ENCODE peak calls at places on chromosomes 4 and X, in seven cellular contexts. Z is activated CD4-positive, alpha-beta T cell treated with anti-CD3 and anti-CD28 coated beads, Interleukin-2, amount 50 U/mL, for 48 hours; D is stimulated activated CD8-positive, alpha-beta memory T cell treated with anti-CD3 and anti-CD28 coated beads, Interleukin-12 subunit alpha, Interleukin-12 subunit beta, amount 100 ng/mL, for 1 hour; S is NCI-H1105 treated with DMSO at 0.1 percent for 48 hours; E is stimulated activated CD4-positive, alpha-beta T cell treated with anti-CD3 and anti-CD28 coated beads, Interleukin-1b, Interleukin-23, amount 100 ng/mL, for 4 hours; Y is astrocyte of the spinal cord; R is OCI-LY7. P is an unnamed sample.

GRCh38 chr4:88846232-88846790 is 148.7 kb upstream of the NAP1L5 start:
- DNase-seq in Z (no peak), D (no peak), S (no peak), E (no peak), Y (no peak), R (no peak), P (no peak)

GRCh38 chrX:45758738-45759397 is 558.2 kb upstream of the DIPK2B start:
- DNase-seq in Z (no peak), D (no peak), S (no peak), E (no peak), Y (peak), R (no peak), P (peak)

GRCh38 chr4:121370729-121371325 is 10.0 kb downstream of the QRFPR start:
- DNase-seq in Z (peak), D (peak), S (peak), E (peak), Y (peak), R (peak), P (peak)

GRCh38 chr4:85092536-85092935 is 126.0 kb upstream of the WDFY3 start:
- DNase-seq in Z (no peak), D (no peak), S (peak), E (no peak), Y (no peak), R (no peak), P (no peak)

GRCh38 chrX:150529587-150529986 is 38.8 kb upstream of the MTM1 start:
- DNase-seq in Z (no peak), D (no peak), S (no peak), E (no peak), Y (no peak), R (no peak), P (no peak)

GRCh38 chr4:141851246-141851891 is 215.0 kb downstream of the IL15 start:
- DNase-seq in Z (no peak), D (no peak), S (no peak), E (no peak), Y (peak), R (no peak), P (no peak)

GRCh38 chrX:53281321-53281822 is at the start of gene IQSEC2:
- DNase-seq in Z (no peak), D (no peak), S (peak), E (no peak), Y (peak), R (no peak), P (no peak)

GRCh38 chr4:77921701-77922100 is 59.1 kb downstream of the MRPL1 start:
- DNase-seq in Z (no peak), D (no peak), S (no peak), E (no peak), Y (peak), R (no peak), P (no peak)

GRCh38 chr4:153151535-153152452 is 52.4 kb upstream of the TRIM2 start:
- DNase-seq in Z (peak), D (no peak), S (peak), E (peak), Y (peak), R (no peak), P (no peak)

GRCh38 chr4:139171878-139172691 is 4.9 kb downstream of the ELF2 start:
- DNase-seq in Z (no peak), D (no peak), S (no peak), E (no peak), Y (peak), R (no peak), P (no peak)

GRCh38 chr4:144710526-144710912 is 64.6 kb downstream of the HHIP start:
- DNase-seq in Z (no peak), D (no peak), S (no peak), E (no peak), Y (no peak), R (no peak), P (no peak)

GRCh38 chrX:70030242-70030823 is 19.4 kb downstream of the AWAT2 start:
- DNase-seq in Z (peak), D (peak), S (peak), E (peak), Y (peak), R (peak), P (peak)

GRCh38 chrX:105502336-105502735 is 281.8 kb upstream of the TEX13A start:
- DNase-seq in Z (no peak), D (no peak), S (no peak), E (no peak), Y (peak), R (no peak), P (no peak)

P was measured in MM.1S.